ENCODE peak calls at places on chromosomes 4 and X, in five cellular contexts. G is activated CD4-positive, CD25-positive, alpha-beta regulatory T cell treated with anti-CD3 and anti-CD28 coated beads, Interleukin-2, amount 50 U/mL, for 72 hours; X is activated B cell treated with CpG ODN at 0.5 μM for 24 hours; P is Jurkat, Clone E6-1; V is NCI-H748 treated with DMSO at 0.1 percent for 48 hours. H is an unnamed sample.

GRCh38 chr4:175776217-175776616 is 35.8 kb downstream of the GPM6A start:
- DNase-seq in V (peak), P (no peak), G (no peak), X (no peak), H (no peak)

GRCh38 chrX:155086202-155086840 is 15.0 kb downstream of the BRCC3 start:
- DNase-seq in P (no peak), G (peak), X (no peak), V (no peak), H (peak)

GRCh38 chrX:30881797-30882196 is 7.3 kb downstream of the TAB3 start:
- DNase-seq in G (no peak), P (no peak), X (no peak), V (no peak), H (no peak)

GRCh38 chr4:89290727-89291126 is 16.9 kb downstream of the GPRIN3 start:
- DNase-seq in P (no peak), X (no peak), V (no peak), G (no peak), H (no peak)

GRCh38 chr4:75009138-75009537 is 76.2 kb downstream of the PARM1 start:
- DNase-seq in P (no peak), G (no peak), V (no peak), X (no peak), H (no peak)

GRCh38 chr4:83011779-83012630 is 1.4 kb upstream of the LIN54 start:
- DNase-seq in X (no peak), V (peak), P (peak), G (peak), H (peak)

GRCh38 chrX:111100191-111100590 is 4.2 kb downstream of the PAK3 start:
- DNase-seq in G (no peak), V (peak), X (no peak), P (no peak), H (peak)

GRCh38 chrX:69165116-69165651 is at the start of gene PJA1:
- DNase-seq in X (peak), V (peak), G (peak), P (peak), H (peak)

GRCh38 chrX:3743821-3744439 is 30.5 kb upstream of the PRKX start:
- DNase-seq in X (no peak), G (no peak), P (no peak), V (no peak), H (peak)

GRCh38 chr4:106707776-106708603 is 328.1 kb downstream of the DKK2 start:
- DNase-seq in X (no peak), P (no peak), V (no peak), G (no peak), H (peak)

GRCh38 chrX:113048896-113049295 is 208.3 kb upstream of the AMOT start:
- DNase-seq in X (no peak), P (no peak), G (no peak), V (no peak), H (no peak)

GRCh38 chr4:186023975-186024374 is 45.0 kb upstream of the TLR3 start:
- DNase-seq in G (no peak), V (no peak), X (no peak), P (no peak), H (no peak)

GRCh38 chrX:124190440-124190839 is 142.0 kb upstream of the TEX13D start:
- DNase-seq in P (no peak), V (no peak), G (no peak), X (no peak), H (no peak)

GRCh38 chr4:112448211-112448745 is 67.7 kb downstream of the NEUROG2 start:
- DNase-seq in G (no peak), P (no peak), V (no peak), X (no peak), H (no peak)

GRCh38 chrX:23732704-23733103 is 10.4 kb downstream of the ACOT9 start:
- DNase-seq in V (no peak), P (no peak), G (no peak), X (no peak), H (no peak)

GRCh38 chrX:106928227-106928626 is 8.0 kb downstream of the CLDN2 start:
- DNase-seq in P (no peak), X (no peak), G (no peak), V (no peak), H (no peak)

GRCh38 chrX:7132335-7133035 is 15.0 kb upstream of the STS start:
- DNase-seq in G (no peak), V (peak), X (no peak), P (no peak), H (peak)

GRCh38 chr4:160286051-160286450 is 1183.2 kb downstream of the RAPGEF2 start:
- DNase-seq in X (no peak), G (no peak), V (no peak), P (no peak), H (no peak)

GRCh38 chrX:10217218-10217617 is 60.4 kb downstream of the CLCN4 start:
- DNase-seq in G (no peak), V (no peak), X (no peak), P (no peak), H (peak)

GRCh38 chr4:41460641-41461040 is 77.3 kb upstream of the LIMCH1 start:
- DNase-seq in G (no peak), X (no peak), V (no peak), P (no peak), H (no peak)

GRCh38 chr4:124275-125081 is at the start of gene ZNF718:
- DNase-seq in G (peak), P (no peak), X (peak), V (no peak), H (peak)

GRCh38 chrX:77347572-77347971 is 99.6 kb upstream of the FGF16 start:
- DNase-seq in V (no peak), G (no peak), P (no peak), X (no peak), H (no peak)

GRCh38 chr4:95627004-95627403 is 78.2 kb upstream of the UNC5C start:
- DNase-seq in X (no peak), P (no peak), V (no peak), G (no peak), H (no peak)

GRCh38 chr4:82957045-82957444 is 53.6 kb downstream of the LIN54 start:
- DNase-seq in P (no peak), X (no peak), V (no peak), G (no peak), H (no peak)

GRCh38 chr4:101264993-101265815 is 82.1 kb downstream of the PPP3CA start:
- DNase-seq in G (no peak), V (no peak), P (no peak), X (no peak), H (no peak)

GRCh38 chr4:25953740-25954139 is 39.7 kb downstream of the SMIM20 start:
- DNase-seq in X (no peak), V (no peak), G (no peak), P (no peak), H (peak)

GRCh38 chrX:153382563-153383482 is 18.3 kb downstream of the PNMA6E start:
- DNase-seq in X (no peak), P (no peak), V (no peak), G (no peak), H (no peak)

GRCh38 chrX:104315555-104315954 is 60.8 kb upstream of the ESX1 start:
- DNase-seq in G (no peak), V (no peak), X (no peak), P (no peak), H (no peak)

GRCh38 chr4:159239534-159239933 is 136.7 kb downstream of the RAPGEF2 start:
- DNase-seq in V (no peak), X (no peak), P (no peak), G (no peak), H (no peak)

H was measured in Kasumi-1.